ENCODE peak calls at places on chromosomes 12 and 14, in four cellular contexts. F is RWPE2, B is HepG2, L is hepatocyte. U is an unnamed sample.

GRCh38 chr12:26122681-26123481 is 2.0 kb downstream of the BHLHE41 start:
- DNase-seq in B (no peak), F (no peak), L (peak; percentile 62), U (peak; percentile 70)

GRCh38 chr12:51898937-51899336 is 8.4 kb upstream of the ACVRL1 start:
- DNase-seq in F (peak; percentile 32), L (peak; percentile 5), B (no peak), U (no peak)

GRCh38 chr12:39402922-39403321 is 40.0 kb downstream of the KIF21A start:
- DNase-seq in F (no peak), L (no peak), B (no peak), U (no peak)

GRCh38 chr12:124607681-124608425 is 40.4 kb upstream of the NCOR2 start:
- DNase-seq in B (no peak), L (no peak), F (no peak), U (no peak)

GRCh38 chr14:56002876-56003625 is 115.2 kb upstream of the PELI2 start:
- DNase-seq in L (no peak), B (no peak), F (no peak), U (no peak)

GRCh38 chr14:33836203-33836894 is 114.5 kb downstream of the EGLN3 start:
- DNase-seq in F (no peak), B (no peak), L (no peak), U (no peak)

GRCh38 chr14:96309128-96309906 is 53.3 kb downstream of the BDKRB1 start:
- DNase-seq in B (peak; percentile 39), F (no peak), L (peak; percentile 60), U (no peak)

GRCh38 chr14:103356151-103356766 is 22.2 kb downstream of the EIF5 start:
- DNase-seq in F (no peak), B (no peak), L (no peak), U (no peak)

GRCh38 chr14:49892301-49892635 is 614 bp upstream of the ARF6 start:
- DNase-seq in L (peak; percentile 83), B (peak; percentile 80), F (no peak), U (peak; percentile 78)

GRCh38 chr12:52121848-52122838 is 42.6 kb downstream of the SMIM41 start:
- DNase-seq in B (no peak), L (peak; percentile 85), F (no peak), U (peak; percentile 64)

GRCh38 chr14:104240426-104241157 is 102.2 kb downstream of the KIF26A start:
- DNase-seq in F (peak; percentile 41), B (no peak), L (no peak), U (no peak)

GRCh38 chr12:109795023-109795422 is 38.2 kb downstream of the TRPV4 start:
- DNase-seq in L (no peak), F (no peak), B (no peak), U (no peak)

GRCh38 chr14:71905031-71905430 is 27.2 kb upstream of the RGS6 start:
- DNase-seq in F (no peak), B (no peak), L (no peak), U (no peak)

GRCh38 chr12:20361416-20361815 is 6.9 kb upstream of the PDE3A start:
- DNase-seq in F (no peak), B (no peak), L (no peak), U (no peak)

GRCh38 chr12:4434721-4435425 is 10.7 kb downstream of the FGF6 start:
- DNase-seq in F (no peak), B (no peak), L (no peak), U (no peak)

GRCh38 chr12:39605996-39606395 is 13.6 kb downstream of the ABCD2 start:
- DNase-seq in L (no peak), B (no peak), F (no peak), U (no peak)

GRCh38 chr12:57049047-57049446 is 882 bp downstream of the MYO1A start:
- DNase-seq in L (no peak), F (no peak), B (peak; percentile 9), U (no peak)

GRCh38 chr14:55835985-55836384 is 256.0 kb downstream of the KTN1 start:
- DNase-seq in F (no peak), B (no peak), L (no peak), U (no peak)

GRCh38 chr14:63308723-63309317 is 9.9 kb downstream of the GPHB5 start:
- DNase-seq in F (no peak), L (peak; percentile 60), B (peak; percentile 40), U (peak; percentile 4)

GRCh38 chr14:100677925-100678765 is 48.5 kb upstream of the DLK1 start:
- DNase-seq in B (no peak), L (peak; percentile 88), F (no peak), U (peak; percentile 99)

GRCh38 chr12:12717586-12718381 is 616 bp downstream of the CDKN1B start:
- DNase-seq in B (no peak), L (peak; percentile 41), F (no peak), U (peak; percentile 24)

GRCh38 chr12:73731658-73732057 is 806.0 kb upstream of the ATXN7L3B start:
- DNase-seq in B (no peak), L (no peak), F (no peak), U (no peak)

GRCh38 chr12:96255077-96255476 is 60.9 kb downstream of the ELK3 start:
- DNase-seq in B (no peak), F (no peak), L (no peak), U (no peak)

GRCh38 chr12:77847060-77847541 is 16.4 kb downstream of the NAV3 start:
- DNase-seq in L (no peak), B (no peak), F (no peak), U (peak; percentile 74)

GRCh38 chr14:23056956-23057756 is at the start of gene CDH24:
- DNase-seq in B (no peak), L (peak; percentile 89), F (peak; percentile 89), U (peak; percentile 79)

GRCh38 chr12:45540661-45541341 is 188.7 kb upstream of the ARID2 start:
- DNase-seq in F (no peak), B (no peak), L (no peak), U (peak; percentile 73)

GRCh38 chr12:12964255-12964654 is 12.3 kb upstream of the GPRC5D start:
- DNase-seq in F (no peak), B (no peak), L (no peak), U (no peak)

GRCh38 chr12:115799610-115800009 is 477.9 kb downstream of the MED13L start:
- DNase-seq in L (no peak), F (no peak), B (no peak), U (no peak)

GRCh38 chr12:106205208-106206069 is 42.4 kb downstream of the CKAP4 start:
- DNase-seq in F (no peak), B (peak; percentile 20), L (no peak), U (no peak)

GRCh38 chr14:102985665-102986064 is 63.2 kb downstream of the AMN start:
- DNase-seq in F (no peak), B (no peak), L (no peak), U (no peak)

GRCh38 chr12:132505105-132505851 is 15.3 kb downstream of the FBRSL1 start:
- DNase-seq in B (no peak), L (no peak), F (no peak), U (no peak)

GRCh38 chr14:90455100-90455571 is 58.3 kb downstream of the CALM1 start:
- DNase-seq in F (no peak), B (no peak), L (no peak), U (no peak)

GRCh38 chr12:106681210-106681609 is 93.3 kb upstream of the RIC8B start:
- DNase-seq in F (no peak), B (no peak), L (no peak), U (no peak)

GRCh38 chr14:98931911-98932310 is 340.1 kb downstream of the BCL11B start:
- DNase-seq in B (no peak), F (peak; percentile 21), L (no peak), U (no peak)

GRCh38 chr12:1502856-1503255 is 91.5 kb downstream of the FBXL14 start:
- DNase-seq in F (peak; percentile 17), B (no peak), L (peak; percentile 23), U (no peak)

GRCh38 chr12:90174198-90174510 is 465.5 kb upstream of the ATP2B1 start:
- DNase-seq in B (no peak), F (no peak), L (no peak), U (peak; percentile 72)

GRCh38 chr12:40253936-40254335 is 29.1 kb downstream of the LRRK2 start:
- DNase-seq in B (no peak), F (no peak), L (no peak), U (no peak)

GRCh38 chr12:116878567-116879508 is 2.4 kb downstream of the HRK start:
- DNase-seq in L (no peak), B (no peak), F (peak; percentile 79), U (peak; percentile 12)
- H3K27ac ChIP-seq in L (no peak overlapping the region), B (no peak overlapping the region), F (no peak overlapping the region), U (no peak overlapping the region)

GRCh38 chr14:65040666-65041433 is 54.2 kb downstream of the FNTB start:
- DNase-seq in F (no peak), L (no peak), B (no peak), U (no peak)

GRCh38 chr14:65042731-65043372 is 56.2 kb downstream of the FNTB start:
- DNase-seq in F (no peak), L (no peak), B (no peak), U (no peak)

GRCh38 chr14:65035049-65035448 is 48.4 kb downstream of the FNTB start:
- DNase-seq in L (no peak), B (no peak), F (no peak), U (no peak)

GRCh38 chr14:65041434-65041915 is 54.8 kb downstream of the FNTB start:
- DNase-seq in L (no peak), F (no peak), B (no peak), U (no peak)

DNA sequence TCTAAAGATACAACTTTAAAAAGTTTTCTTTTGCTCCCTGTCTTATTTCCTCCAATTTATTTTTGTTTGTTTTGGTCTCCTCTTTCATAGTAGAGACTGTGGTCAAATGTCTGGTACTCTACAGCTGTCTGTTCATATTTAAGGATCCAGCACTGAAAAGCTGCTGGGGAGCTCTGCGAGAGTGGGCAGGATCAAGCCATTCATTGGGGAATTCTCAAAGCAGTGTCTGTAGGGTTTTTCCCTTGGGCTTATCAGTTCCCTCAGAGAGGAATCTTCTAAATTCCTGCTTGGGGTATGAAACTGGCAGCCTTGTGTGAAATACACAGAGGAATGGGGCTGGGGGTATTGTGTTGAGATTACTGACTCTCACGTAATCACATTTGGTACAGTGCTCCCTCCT is 52.3 kb downstream of the FNTB start:
- DNase-seq in F (no peak), L (no peak), B (no peak), U (no peak)
- H3K4me3 ChIP-seq in F (no peak overlapping the region), L (no peak overlapping the region), B (no peak overlapping the region), U (no peak overlapping the region)

DNA sequence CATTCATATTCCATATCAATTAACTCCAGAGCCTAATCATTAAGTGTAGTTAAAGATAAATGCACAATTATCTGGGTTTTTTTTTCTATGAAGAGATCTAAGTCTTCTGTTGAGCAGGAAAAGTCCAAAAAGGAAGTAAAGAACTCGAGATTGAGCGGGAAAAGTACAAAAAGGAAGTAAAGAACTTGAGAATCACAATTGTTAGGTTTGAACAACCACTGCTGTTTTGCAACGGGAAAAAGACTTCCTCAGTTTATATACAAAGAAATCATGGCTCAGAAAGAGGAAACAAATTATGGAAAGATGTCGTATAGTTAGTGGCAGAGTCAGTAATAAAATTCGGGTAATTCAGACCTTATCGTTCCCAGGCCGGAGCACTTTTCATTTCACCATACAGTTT is 63.3 kb downstream of the PPP1R12A start:
- DNase-seq in B (no peak), F (no peak), L (no peak), U (no peak)
- H3K27ac ChIP-seq in B (no peak overlapping the region), F (no peak overlapping the region), L (no peak overlapping the region), U (no peak overlapping the region)

GRCh38 chr14:75281691-75282000 is 3.0 kb downstream of the FOS start:
- DNase-seq in B (no peak), L (no peak), F (no peak), U (no peak)
- H3K4me3 ChIP-seq in B (no peak overlapping the region), L (no peak overlapping the region), F (no peak overlapping the region), U (no peak overlapping the region)

U was measured in SJCRH30.